ENCODE peak calls at places on chromosomes 16 and 17, in five cellular contexts. X is HCT116; B is WTC11; R is SW480; N is activated CD8-positive, alpha-beta memory T cell treated with anti-CD3 and anti-CD28 coated beads for 1 hour. S is an unnamed sample.

GRCh38 chr16:30761928-30762902 is at the start of the genes CFAP119 and RNF40:
- DNase-seq in X (peak), B (peak), R (peak), N (peak), S (peak)

GRCh38 chr17:77744268-77744988 is 214.1 kb upstream of the TNRC6C start:
- DNase-seq in X (no peak), B (peak), R (no peak), N (no peak), S (no peak)

GRCh38 chr16:89906141-89907025 is 12.3 kb upstream of the MC1R start:
- DNase-seq in X (no peak), B (no peak), R (no peak), N (no peak), S (no peak)

GRCh38 chr17:50270430-50271172 is 3.7 kb upstream of the TMEM92 start:
- DNase-seq in X (no peak), B (peak), R (no peak), N (no peak), S (no peak)

GRCh38 chr17:15180121-15180561 is 85.0 kb downstream of the PMP22 start:
- DNase-seq in X (no peak), B (peak), R (no peak), N (no peak), S (peak)

GRCh38 chr17:5194346-5194745 is 2.7 kb upstream of the ZNF594 start:
- DNase-seq in X (no peak), B (no peak), R (no peak), N (no peak), S (no peak)

GRCh38 chr17:9802294-9802693 is 10.9 kb upstream of the DHRS7C start:
- DNase-seq in X (peak), B (peak), R (no peak), N (no peak), S (no peak)

GRCh38 chr16:65037558-65037957 is 84.3 kb downstream of the CDH11 start:
- DNase-seq in X (no peak), B (no peak), R (no peak), N (no peak), S (no peak)

GRCh38 chr16:70804153-70804728 is 3.3 kb upstream of the VAC14 start:
- DNase-seq in X (no peak), B (no peak), R (no peak), N (no peak), S (no peak)

GRCh38 chr16:53945996-53946395 is 242.0 kb downstream of the FTO start:
- DNase-seq in X (peak), B (no peak), R (peak), N (no peak), S (peak)

GRCh38 chr17:60091908-60092331 is 13.2 kb upstream of the HEATR6 start:
- DNase-seq in X (no peak), B (no peak), R (no peak), N (no peak), S (no peak)

GRCh38 chr16:80816372-80816771 is 12.0 kb upstream of the CDYL2 start:
- DNase-seq in X (no peak), B (no peak), R (no peak), N (no peak), S (no peak)

S was measured in iPS DF 19.7.